ENCODE peak calls at places on chromosomes 4 and X, in ten cellular contexts. Z, E, Y, C, O, M, W, K, P and F are unnamed samples.

GRCh38 chr4:112819729-112820128 is 182.8 kb downstream of the LARP7 start:
- DNase-seq in K (no peak), Z (no peak), W (no peak), Y (no peak), E (no peak), O (no peak), C (no peak), P (no peak), M (no peak), F (no peak)

GRCh38 chrX:14351889-14352288 is 177.4 kb upstream of the GLRA2 start:
- DNase-seq in Y (no peak), C (no peak), P (no peak), Z (no peak), W (peak), O (no peak), K (no peak), M (no peak), E (no peak), F (no peak)

GRCh38 chr4:6918345-6918744 is 8.7 kb downstream of the TBC1D14 start:
- DNase-seq in C (no peak), Y (no peak), M (peak), W (no peak), Z (no peak), P (no peak), O (no peak), E (no peak), K (no peak), F (no peak)

GRCh38 chrX:31212856-31213748 is 141.3 kb upstream of the FTHL17 start:
- DNase-seq in K (peak), C (no peak), W (no peak), P (no peak), Y (no peak), O (no peak), M (no peak), E (no peak), Z (no peak), F (no peak)

GRCh38 chr4:26062221-26062620 is 148.2 kb downstream of the SMIM20 start:
- DNase-seq in O (peak), E (no peak), C (no peak), Y (no peak), P (no peak), M (no peak), W (no peak), K (no peak), Z (no peak), F (no peak)

GRCh38 chrX:66008403-66008970 is 31.4 kb downstream of the VSIG4 start:
- DNase-seq in O (no peak), K (no peak), Y (no peak), W (no peak), E (no peak), C (no peak), M (no peak), Z (no peak), P (no peak), F (no peak)

GRCh38 chrX:20254712-20255299 is 11.9 kb downstream of the RPS6KA3 start:
- DNase-seq in C (no peak), P (no peak), M (no peak), O (no peak), E (no peak), Z (no peak), K (no peak), W (no peak), Y (no peak), F (no peak)

GRCh38 chr4:157574606-157575005 is 354.1 kb downstream of the GRIA2 start:
- DNase-seq in P (no peak), W (no peak), C (no peak), M (no peak), Y (no peak), K (no peak), E (no peak), Z (no peak), O (no peak), F (no peak)

GRCh38 chrX:70452143-70452733 is 7.6 kb downstream of the DLG3 start:
- DNase-seq in M (peak), O (peak), K (peak), Z (peak), C (peak), Y (peak), W (no peak), E (no peak), P (peak), F (no peak)

GRCh38 chr4:181701911-181702310 is 541.3 kb upstream of the TENM3 start:
- DNase-seq in C (no peak), M (no peak), W (peak), Z (no peak), Y (no peak), P (no peak), O (no peak), K (no peak), E (no peak), F (no peak)

GRCh38 chr4:27003602-27004238 is 143.1 kb downstream of the STIM2 start:
- DNase-seq in O (no peak), C (no peak), K (no peak), W (no peak), E (peak), M (no peak), Y (no peak), P (no peak), Z (no peak), F (no peak)

GRCh38 chrX:19560611-19561010 is 45.3 kb upstream of the MAP3K15 start:
- DNase-seq in Z (no peak), W (no peak), E (no peak), M (no peak), O (no peak), C (no peak), Y (no peak), K (no peak), P (no peak), F (no peak)

GRCh38 chr4:2823671-2824328 is 19.8 kb upstream of the ADD1 start:
- DNase-seq in M (no peak), Z (no peak), K (no peak), C (no peak), Y (no peak), P (no peak), E (no peak), O (no peak), W (no peak), F (no peak)

GRCh38 chrX:39764441-39764914 is 333.3 kb downstream of the BCOR start:
- DNase-seq in K (no peak), E (no peak), W (no peak), M (no peak), C (no peak), Y (no peak), Z (no peak), P (no peak), O (no peak), F (no peak)

GRCh38 chr4:110611968-110612447 is 10.9 kb downstream of the PITX2 start:
- DNase-seq in W (no peak), C (no peak), Z (no peak), E (no peak), K (no peak), Y (no peak), M (no peak), O (no peak), P (no peak), F (no peak)

GRCh38 chr4:140255919-140256318 is 101.9 kb upstream of the MAML3 start:
- DNase-seq in K (no peak), O (no peak), M (no peak), Y (no peak), P (no peak), Z (no peak), W (no peak), C (no peak), E (no peak), F (no peak)

GRCh38 chr4:80306255-80306654 is 29.3 kb upstream of the CFAP299 start:
- DNase-seq in Z (no peak), O (no peak), C (peak), W (no peak), K (no peak), M (no peak), E (no peak), P (no peak), Y (no peak), F (no peak)

GRCh38 chr4:69710580-69710979 is 49.8 kb downstream of the SULT1B1 start:
- DNase-seq in Y (no peak), E (no peak), M (no peak), Z (no peak), W (no peak), K (no peak), O (no peak), C (no peak), P (no peak), F (no peak)

GRCh38 chrX:152806035-152806434 is 24.5 kb downstream of the CETN2 start:
- DNase-seq in Z (no peak), O (no peak), K (no peak), M (no peak), W (no peak), C (peak), E (no peak), P (no peak), Y (no peak), F (no peak)

GRCh38 chr4:122758033-122758432 is 25.5 kb downstream of the BBS12 start:
- DNase-seq in M (peak), P (no peak), W (peak), K (no peak), C (peak), Y (no peak), E (no peak), Z (no peak), O (peak), F (no peak)

GRCh38 chrX:65601530-65602281 is 65.7 kb upstream of the MSN start:
- DNase-seq in Y (peak), O (peak), C (peak), K (peak), P (no peak), M (peak), Z (no peak), E (peak), W (peak), F (no peak)

GRCh38 chrX:103999234-103999633 is 14.3 kb downstream of the H2BW1 start:
- DNase-seq in Y (no peak), C (no peak), W (no peak), E (no peak), K (no peak), Z (no peak), M (no peak), O (no peak), P (no peak), F (peak)

GRCh38 chrX:109481986-109482385 is at the start of gene GUCY2F:
- DNase-seq in K (no peak), E (no peak), W (no peak), Y (no peak), O (no peak), C (no peak), Z (no peak), M (no peak), P (no peak), F (no peak)